ENCODE peak calls at places on chromosomes 5 and 9, in ten cellular contexts. Z is endothelial cell of umbilical vein; R is PC-9; O is psoas muscle; L is left ventricle myocardium inferior; F is coronary artery; T is CD8-positive, alpha-beta memory T cell; J is ascending aorta; A is GM23248; X is stomach. E is an unnamed sample.

GRCh38 chr5:171367424-171368370 is 20.0 kb upstream of the NPM1 start:
- DNase-seq in J (no peak), L (no peak), O (no peak), Z (no peak), X (no peak), R (peak; percentile 77), F (no peak), T (no peak), A (peak; percentile 40), E (no peak)

GRCh38 chr5:179023528-179024189 is at the start of gene ZNF879:
- DNase-seq in Z (peak; percentile 96), X (peak; percentile 94), R (peak; percentile 80), O (peak; percentile 97), T (peak; percentile 89), J (peak; percentile 97), F (peak; percentile 93), L (peak; percentile 94), A (peak; percentile 98), E (peak; percentile 81)

GRCh38 chr9:85142461-85143401 is 473.2 kb downstream of the NTRK2 start:
- DNase-seq in J (no peak), X (no peak), T (no peak), O (peak; percentile 78), A (peak; percentile 23), R (no peak), Z (peak; percentile 9), F (no peak), L (peak; percentile 31), E (peak; percentile 16)

GRCh38 chr9:130940693-130941576 is 1.9 kb upstream of the FIBCD1 start:
- DNase-seq in X (peak; percentile 89), F (no peak), O (peak; percentile 78), R (peak; percentile 85), J (peak; percentile 70), A (peak; percentile 55), L (peak; percentile 62), Z (peak; percentile 44), T (peak; percentile 49), E (peak; percentile 73)

GRCh38 chr9:130072515-130073235 is 19.0 kb downstream of the GPR107 start:
- DNase-seq in F (no peak), X (no peak), J (no peak), O (no peak), R (no peak), A (no peak), T (no peak), L (no peak), Z (peak; percentile 79), E (no peak)

GRCh38 chr9:93653762-93654161 is 77.4 kb downstream of the PHF2 start:
- DNase-seq in T (no peak), A (no peak), J (peak; percentile 27), L (peak; percentile 10), O (peak; percentile 24), Z (no peak), R (no peak), F (no peak), X (no peak), E (no peak)

GRCh38 chr9:76162751-76163500 is 231.3 kb downstream of the RFK start:
- DNase-seq in X (no peak), Z (no peak), J (no peak), L (no peak), T (no peak), A (peak; percentile 47), O (no peak), F (no peak), R (no peak), E (no peak)

GRCh38 chr9:117205806-117206205 is 209.1 kb downstream of the ASTN2 start:
- DNase-seq in X (no peak), A (no peak), O (no peak), F (no peak), J (no peak), T (no peak), R (no peak), L (no peak), Z (no peak), E (no peak)

GRCh38 chr9:93091453-93092081 is 4.5 kb upstream of the CARD19 start:
- DNase-seq in L (no peak), R (peak; percentile 89), X (no peak), F (peak; percentile 69), J (peak; percentile 65), T (no peak), A (peak; percentile 84), O (no peak), Z (peak; percentile 29), E (peak; percentile 77)

GRCh38 chr5:150500328-150500841 is 7.5 kb upstream of the NDST1 start:
- DNase-seq in F (no peak), J (no peak), Z (no peak), O (peak; percentile 87), R (no peak), X (peak; percentile 46), T (no peak), L (peak; percentile 75), A (no peak), E (no peak)

GRCh38 chr5:133071983-133072531 is 20.2 kb downstream of the HSPA4 start:
- DNase-seq in A (no peak), J (no peak), X (no peak), T (no peak), Z (no peak), O (no peak), F (no peak), R (no peak), L (no peak), E (no peak)
- H3K27ac ChIP-seq in A (no peak overlapping the region), J (no peak overlapping the region), X (no peak overlapping the region), T (no peak overlapping the region), Z (no peak overlapping the region), O (no peak overlapping the region), F (no peak overlapping the region), R (peak overlapping the region; percentile 48), L (no peak overlapping the region), E (no peak overlapping the region)

GRCh38 chr5:65043843-65044359 is 275.2 kb downstream of the CWC27 start:
- DNase-seq in L (no peak), X (no peak), R (no peak), F (no peak), O (no peak), T (no peak), J (no peak), A (no peak), Z (no peak), E (no peak)

GRCh38 chr5:65037845-65038815 is 269.4 kb downstream of the CWC27 start:
- DNase-seq in O (no peak), T (peak; percentile 13), R (no peak), F (no peak), X (no peak), A (peak; percentile 20), L (no peak), J (peak; percentile 67), Z (peak; percentile 48), E (peak; percentile 62)

GRCh38 chr5:65047225-65047624 is 278.5 kb downstream of the CWC27 start:
- DNase-seq in J (no peak), X (no peak), O (no peak), Z (no peak), A (no peak), T (no peak), R (no peak), L (no peak), F (no peak), E (no peak)

GRCh38 chr5:65041296-65042158 is 272.8 kb downstream of the CWC27 start:
- DNase-seq in F (no peak), Z (peak; percentile 40), L (no peak), J (peak; percentile 64), O (no peak), A (peak; percentile 79), R (peak; percentile 37), T (no peak), X (no peak), E (no peak)
- H3K27ac ChIP-seq in F (peak overlapping the region; percentile 14), Z (no peak overlapping the region), L (peak overlapping the region; percentile 59), J (peak overlapping the region; percentile 97), O (no peak overlapping the region), A (peak overlapping the region; percentile 98), R (peak overlapping the region; percentile 55), T (no peak overlapping the region), X (no peak overlapping the region), E (no peak overlapping the region)

DNA sequence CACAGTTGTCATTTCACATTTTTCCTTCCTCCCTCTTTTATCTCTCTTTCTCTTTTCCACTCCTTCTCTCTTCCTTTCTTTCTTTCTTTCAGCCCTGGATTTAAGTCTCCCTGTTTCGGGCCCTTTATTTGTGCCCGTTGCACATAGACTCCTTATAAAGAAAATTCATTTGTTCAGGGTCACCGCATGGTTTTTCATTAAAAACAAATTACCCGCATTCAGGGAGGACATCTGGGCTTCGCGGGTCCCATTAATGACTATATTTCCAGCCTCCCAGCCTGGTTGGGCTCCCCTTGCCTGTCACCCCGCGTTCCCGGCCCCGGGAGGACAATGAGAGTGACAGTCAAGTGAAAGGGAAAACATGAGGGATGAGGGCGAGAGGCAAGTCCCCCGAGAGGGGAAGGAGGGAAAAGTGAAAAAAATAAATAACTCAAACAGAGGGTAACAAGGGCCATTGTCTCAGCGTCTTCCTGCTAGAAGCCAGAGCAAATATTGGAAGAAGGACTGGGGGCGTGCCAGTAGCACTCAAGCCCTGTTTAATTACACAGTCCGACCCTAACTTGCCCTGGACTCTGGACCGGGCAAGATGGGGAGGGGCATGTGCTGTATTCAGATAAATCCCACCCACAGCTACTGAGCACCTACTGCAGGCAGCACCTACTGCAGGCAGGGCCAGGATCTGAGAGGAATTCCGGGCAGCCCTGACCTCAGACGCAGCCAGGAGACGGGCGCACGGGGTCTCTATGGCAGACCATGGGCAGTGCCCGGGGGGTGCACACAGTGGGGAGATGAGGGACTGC is 166.2 kb downstream of the PAX5 start:
- DNase-seq in X (peak; percentile 90), O (peak; percentile 38), F (no peak), L (no peak), R (no peak), A (no peak), Z (no peak), T (no peak), J (no peak), E (peak; percentile 29)
- H3K27ac ChIP-seq in X (peak overlapping the region; percentile 68), O (no peak overlapping the region), F (no peak overlapping the region), L (no peak overlapping the region), R (no peak overlapping the region), A (no peak overlapping the region), Z (no peak overlapping the region), T (no peak overlapping the region), J (no peak overlapping the region), E (no peak overlapping the region)

GRCh38 chr5:158614951-158615350 is 484.8 kb downstream of the EBF1 start:
- DNase-seq in T (no peak), R (no peak), Z (no peak), O (no peak), A (peak; percentile 72), X (no peak), F (no peak), L (no peak), J (no peak), E (no peak)

GRCh38 chr5:158606228-158606627 is 493.5 kb downstream of the EBF1 start:
- DNase-seq in O (no peak), R (no peak), X (no peak), F (no peak), A (no peak), L (no peak), T (no peak), J (no peak), Z (no peak), E (no peak)

GRCh38 chr5:158609328-158609727 is 490.4 kb downstream of the EBF1 start:
- DNase-seq in F (no peak), R (no peak), L (no peak), O (no peak), Z (no peak), A (peak; percentile 50), J (no peak), T (no peak), X (no peak), E (no peak)

DNA sequence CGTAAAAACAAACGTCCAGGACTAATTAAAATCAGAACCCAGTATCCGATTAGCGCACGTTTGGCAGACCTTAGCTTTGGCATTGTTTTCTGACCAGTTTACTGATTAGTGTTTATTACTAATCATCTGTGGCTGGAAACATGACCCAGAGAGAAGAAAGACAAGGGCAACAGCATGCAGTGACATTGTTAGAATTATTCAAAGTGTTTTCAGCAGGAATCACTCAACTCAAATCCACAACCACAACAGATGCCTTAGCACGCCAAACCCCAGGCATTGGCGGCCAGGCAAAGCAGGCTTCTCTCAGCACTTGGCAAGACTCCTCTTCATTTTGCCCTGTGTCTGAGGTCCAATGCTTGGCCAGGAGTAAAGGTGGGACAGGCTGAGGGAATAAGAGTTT is 490.0 kb downstream of the EBF1 start:
- DNase-seq in J (no peak), Z (no peak), F (no peak), L (no peak), R (no peak), A (peak; percentile 82), T (no peak), X (no peak), O (no peak), E (no peak)
- H3K27ac ChIP-seq in J (no peak overlapping the region), Z (no peak overlapping the region), F (no peak overlapping the region), L (no peak overlapping the region), R (no peak overlapping the region), A (peak overlapping the region; percentile 73), T (no peak overlapping the region), X (no peak overlapping the region), O (no peak overlapping the region), E (no peak overlapping the region)